ENCODE peak calls at places on chromosomes 11 and 22, in seven cellular contexts. One of them, this sample, is unnamed.

GRCh38 chr22:18028817-18029527 is 4.6 kb upstream of the MICAL3 start:
- DNase-seq in astrocyte: no peak
- DNase-seq in Panc1: no peak
- DNase-seq in tibial nerve: no peak
- DNase-seq in stomach: no peak
- DNase-seq in testis: no peak
- DNase-seq in AG09319: no peak
- DNase-seq in this sample: peak; percentile 19

GRCh38 chr22:44738347-44738715 is 14.0 kb upstream of the ARHGAP8 start:
- DNase-seq in tibial nerve: no peak
- DNase-seq in AG09319: no peak
- DNase-seq in stomach: peak; percentile 70
- DNase-seq in astrocyte: no peak
- DNase-seq in Panc1: no peak
- DNase-seq in testis: no peak
- DNase-seq in this sample: peak; percentile 21

GRCh38 chr11:79950741-79951140 is 509.9 kb upstream of the TENM4 start:
- DNase-seq in testis: no peak
- DNase-seq in stomach: no peak
- DNase-seq in astrocyte: no peak
- DNase-seq in Panc1: no peak
- DNase-seq in AG09319: no peak
- DNase-seq in tibial nerve: no peak
- DNase-seq in this sample: no peak

GRCh38 chr11:117796456-117797428 is at the start of gene DSCAML1:
- DNase-seq in Panc1: no peak
- DNase-seq in tibial nerve: no peak
- DNase-seq in testis: peak; percentile 33
- DNase-seq in stomach: no peak
- DNase-seq in AG09319: no peak
- DNase-seq in astrocyte: no peak
- DNase-seq in this sample: no peak

GRCh38 chr22:44585559-44586121 is 87.6 kb upstream of the RTL6 start:
- DNase-seq in AG09319: no peak
- DNase-seq in stomach: no peak
- DNase-seq in Panc1: no peak
- DNase-seq in astrocyte: no peak
- DNase-seq in testis: no peak
- DNase-seq in tibial nerve: no peak
- DNase-seq in this sample: no peak

GRCh38 chr11:100923555-100923954 is 206.1 kb downstream of the PGR start:
- DNase-seq in tibial nerve: no peak
- DNase-seq in AG09319: no peak
- DNase-seq in testis: no peak
- DNase-seq in stomach: no peak
- DNase-seq in astrocyte: peak; percentile 59
- DNase-seq in Panc1: no peak
- DNase-seq in this sample: peak; percentile 63

GRCh38 chr11:62001450-62002178 is 34.2 kb upstream of the FTH1 start:
- DNase-seq in AG09319: no peak
- DNase-seq in astrocyte: no peak
- DNase-seq in stomach: peak; percentile 73
- DNase-seq in tibial nerve: no peak
- DNase-seq in Panc1: no peak
- DNase-seq in testis: peak; percentile 68
- DNase-seq in this sample: no peak

GRCh38 chr11:1158681-1159525 is 1.1 kb downstream of the MUC5AC start:
- DNase-seq in astrocyte: no peak
- DNase-seq in testis: peak; percentile 12
- DNase-seq in Panc1: no peak
- DNase-seq in stomach: peak; percentile 42
- DNase-seq in tibial nerve: no peak
- DNase-seq in AG09319: no peak
- DNase-seq in this sample: no peak

GRCh38 chr22:27804683-27805297 is 3.2 kb upstream of the MN1 start:
- DNase-seq in AG09319: no peak
- DNase-seq in Panc1: peak; percentile 12
- DNase-seq in tibial nerve: peak; percentile 59
- DNase-seq in astrocyte: no peak
- DNase-seq in stomach: peak; percentile 75
- DNase-seq in testis: peak; percentile 83
- DNase-seq in this sample: peak; percentile 66

GRCh38 chr11:17649696-17650600 is 69.4 kb upstream of the MYOD1 start:
- DNase-seq in AG09319: no peak
- DNase-seq in astrocyte: peak; percentile 9
- DNase-seq in Panc1: no peak
- DNase-seq in tibial nerve: no peak
- DNase-seq in stomach: no peak
- DNase-seq in testis: no peak
- DNase-seq in this sample: peak; percentile 48

GRCh38 chr22:35910013-35910860 is 118.4 kb downstream of the RBFOX2 start:
- DNase-seq in AG09319: no peak
- DNase-seq in testis: no peak
- DNase-seq in tibial nerve: no peak
- DNase-seq in astrocyte: peak; percentile 69
- DNase-seq in Panc1: no peak
- DNase-seq in stomach: no peak
- DNase-seq in this sample: no peak

GRCh38 chr22:27405672-27406388 is 395.7 kb downstream of the MN1 start:
- DNase-seq in stomach: peak; percentile 73
- DNase-seq in AG09319: no peak
- DNase-seq in Panc1: no peak
- DNase-seq in astrocyte: no peak
- DNase-seq in testis: peak; percentile 72
- DNase-seq in tibial nerve: peak; percentile 17
- DNase-seq in this sample: peak; percentile 68

GRCh38 chr11:94662065-94662779 is 95.1 kb downstream of the PIWIL4 start:
- DNase-seq in testis: no peak
- DNase-seq in Panc1: no peak
- DNase-seq in astrocyte: no peak
- DNase-seq in tibial nerve: no peak
- DNase-seq in stomach: no peak
- DNase-seq in AG09319: no peak
- DNase-seq in this sample: peak; percentile 74

GRCh38 chr22:24761888-24762675 is 12.4 kb downstream of the PIWIL3 start:
- DNase-seq in tibial nerve: no peak
- DNase-seq in Panc1: no peak
- DNase-seq in stomach: peak; percentile 16
- DNase-seq in AG09319: no peak
- DNase-seq in astrocyte: no peak
- DNase-seq in testis: no peak
- DNase-seq in this sample: no peak

GRCh38 chr22:49951986-49952896 is 8.3 kb upstream of the PIM3 start:
- DNase-seq in tibial nerve: no peak
- DNase-seq in Panc1: no peak
- DNase-seq in testis: no peak
- DNase-seq in AG09319: no peak
- DNase-seq in stomach: no peak
- DNase-seq in astrocyte: peak; percentile 84
- DNase-seq in this sample: peak; percentile 36

GRCh38 chr11:78893996-78894395 is 319.3 kb upstream of the NARS2 start:
- DNase-seq in tibial nerve: no peak
- DNase-seq in testis: no peak
- DNase-seq in AG09319: no peak
- DNase-seq in astrocyte: no peak
- DNase-seq in Panc1: no peak
- DNase-seq in stomach: no peak
- DNase-seq in this sample: no peak

GRCh38 chr22:20118572-20119020 is 1.6 kb upstream of the TRMT2A start:
- DNase-seq in stomach: no peak
- DNase-seq in testis: no peak
- DNase-seq in AG09319: no peak
- DNase-seq in Panc1: no peak
- DNase-seq in tibial nerve: no peak
- DNase-seq in astrocyte: no peak
- DNase-seq in this sample: no peak

GRCh38 chr11:32827276-32827675 is 2.5 kb upstream of the PRRG4 start:
- DNase-seq in astrocyte: no peak
- DNase-seq in testis: no peak
- DNase-seq in tibial nerve: no peak
- DNase-seq in Panc1: no peak
- DNase-seq in stomach: no peak
- DNase-seq in AG09319: no peak
- DNase-seq in this sample: no peak

GRCh38 chr11:126307706-126308105 is 3.8 kb downstream of the DCPS start:
- DNase-seq in tibial nerve: no peak
- DNase-seq in AG09319: no peak
- DNase-seq in stomach: no peak
- DNase-seq in testis: peak; percentile 55
- DNase-seq in astrocyte: peak; percentile 31
- DNase-seq in Panc1: no peak
- DNase-seq in this sample: peak; percentile 84

GRCh38 chr11:113894421-113894996 is 10.1 kb upstream of the HTR3B start:
- DNase-seq in tibial nerve: no peak
- DNase-seq in AG09319: no peak
- DNase-seq in Panc1: no peak
- DNase-seq in stomach: no peak
- DNase-seq in testis: peak; percentile 27
- DNase-seq in astrocyte: no peak
- DNase-seq in this sample: no peak

GRCh38 chr11:113896156-113896879 is 8.3 kb upstream of the HTR3B start:
- DNase-seq in stomach: peak; percentile 37
- DNase-seq in testis: peak; percentile 66
- DNase-seq in tibial nerve: no peak
- DNase-seq in Panc1: no peak
- DNase-seq in astrocyte: no peak
- DNase-seq in AG09319: no peak
- DNase-seq in this sample: peak; percentile 56

GRCh38 chr11:113901141-113901540 is 3.5 kb upstream of the HTR3B start:
- DNase-seq in testis: no peak
- DNase-seq in tibial nerve: no peak
- DNase-seq in Panc1: no peak
- DNase-seq in stomach: no peak
- DNase-seq in AG09319: no peak
- DNase-seq in astrocyte: no peak
- DNase-seq in this sample: no peak

DNA sequence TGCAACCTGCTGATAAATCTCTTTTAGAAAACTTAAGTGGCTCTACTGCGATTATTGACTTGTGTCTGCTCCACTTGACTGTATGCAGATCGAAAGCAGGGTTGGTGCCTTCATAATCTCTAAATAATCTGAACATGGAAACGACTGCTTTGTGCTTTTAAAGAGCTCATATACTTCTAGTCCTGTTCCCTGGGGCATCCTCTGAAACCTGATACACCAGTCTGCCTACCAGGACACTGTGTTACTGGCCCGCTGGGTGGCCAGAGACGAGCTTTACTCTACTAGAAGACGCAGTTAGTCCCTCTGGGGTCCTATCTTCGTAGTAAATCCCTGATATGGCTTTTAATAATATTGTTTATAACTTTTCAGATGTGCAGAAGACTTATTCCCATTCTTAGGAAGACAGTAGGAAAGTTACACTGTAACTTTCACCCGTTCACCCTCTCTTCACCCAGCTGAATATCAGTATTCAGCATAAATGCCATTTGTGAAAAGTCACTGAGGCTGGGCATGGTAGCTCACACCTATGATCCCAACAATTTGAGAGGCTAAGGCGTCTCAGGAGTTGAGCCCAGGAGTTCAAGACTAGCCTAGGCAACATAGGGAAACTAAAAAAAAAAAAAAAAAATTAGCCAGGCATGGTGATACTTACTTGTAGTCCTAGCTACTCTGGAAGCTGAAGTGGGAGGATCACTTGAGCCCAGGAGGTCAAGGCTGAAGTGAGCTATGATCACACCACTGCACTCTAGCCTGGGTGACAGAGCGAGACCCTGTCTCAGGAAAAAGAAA is 9.0 kb upstream of the HTR3B start:
- DNase-seq in astrocyte: no peak
- DNase-seq in AG09319: no peak
- DNase-seq in testis: peak; percentile 25
- DNase-seq in stomach: no peak
- DNase-seq in tibial nerve: no peak
- DNase-seq in Panc1: no peak
- DNase-seq in this sample: peak; percentile 53
- TF ChIP-seq CTCF in astrocyte: no peak
- TF ChIP-seq CTCF in AG09319: no peak
- TF ChIP-seq CTCF in testis: no peak
- TF ChIP-seq CTCF in stomach: no peak
- TF ChIP-seq CTCF in tibial nerve: no peak
- TF ChIP-seq CTCF in Panc1: no peak
- TF ChIP-seq CTCF in this sample: no peak

DNA sequence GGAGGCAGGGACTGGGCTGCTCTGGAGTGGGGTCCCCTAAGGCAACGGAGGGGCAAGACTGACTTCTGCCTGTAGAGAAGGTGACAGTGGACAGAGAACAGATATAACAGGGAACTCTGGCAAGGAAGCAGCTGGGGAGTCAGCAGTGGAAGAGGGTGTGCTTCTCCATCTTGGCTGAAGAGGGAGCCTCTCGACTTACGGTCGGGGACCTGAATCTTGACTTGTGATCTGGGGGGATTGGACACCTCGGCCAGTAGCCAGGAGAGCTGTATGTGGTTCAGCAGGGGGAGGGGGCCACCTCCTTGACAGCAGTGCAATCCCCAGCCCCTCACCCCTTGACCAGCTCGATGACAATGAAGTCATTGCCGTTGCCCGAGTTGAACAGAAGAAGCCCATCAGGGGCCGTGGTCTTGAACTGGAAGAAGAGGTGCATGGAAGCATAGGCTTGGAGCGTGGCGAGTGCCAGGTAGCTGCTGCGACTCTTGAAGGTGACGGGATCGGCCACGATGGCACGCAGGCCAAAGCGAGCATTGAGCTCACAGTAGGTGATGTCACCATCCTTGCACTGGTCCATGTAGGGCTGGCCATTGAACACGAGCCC is 60.0 kb downstream of the SLC22A12 start:
- DNase-seq in Panc1: no peak
- DNase-seq in astrocyte: no peak
- DNase-seq in testis: no peak
- DNase-seq in stomach: no peak
- DNase-seq in AG09319: no peak
- DNase-seq in tibial nerve: no peak
- DNase-seq in this sample: peak; percentile 40
- TF ChIP-seq CTCF in Panc1: peak; percentile 83
- TF ChIP-seq CTCF in astrocyte: peak; percentile 35
- TF ChIP-seq CTCF in testis: peak; percentile 27
- TF ChIP-seq CTCF in stomach: no peak
- TF ChIP-seq CTCF in AG09319: peak; percentile 46
- TF ChIP-seq CTCF in tibial nerve: peak; percentile 23
- TF ChIP-seq CTCF in this sample: peak; percentile 75

DNA sequence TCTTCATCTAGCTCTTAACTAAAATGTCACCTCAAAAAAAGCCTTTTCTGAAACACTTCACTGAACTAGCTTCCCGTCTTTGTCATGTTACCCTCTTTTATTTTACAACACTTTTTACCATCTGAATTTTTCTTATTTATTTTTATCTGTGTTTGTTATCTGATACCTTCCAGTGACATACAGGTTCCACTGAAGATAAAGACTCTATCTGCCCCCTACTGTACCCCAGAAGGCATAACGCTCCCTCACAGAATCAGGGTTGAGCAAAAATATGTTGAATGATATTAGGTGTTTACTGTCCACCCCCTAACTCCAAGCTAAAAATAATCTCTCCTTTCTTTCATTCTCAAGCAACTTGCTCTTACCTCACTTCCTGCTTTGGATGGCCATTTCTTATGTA is 654.2 kb downstream of the NELL1 start:
- DNase-seq in AG09319: no peak
- DNase-seq in Panc1: no peak
- DNase-seq in stomach: no peak
- DNase-seq in testis: no peak
- DNase-seq in tibial nerve: no peak
- DNase-seq in astrocyte: no peak
- DNase-seq in this sample: no peak
- TF ChIP-seq CTCF in AG09319: no peak
- TF ChIP-seq CTCF in Panc1: no peak
- TF ChIP-seq CTCF in stomach: no peak
- TF ChIP-seq CTCF in testis: no peak
- TF ChIP-seq CTCF in tibial nerve: no peak
- TF ChIP-seq CTCF in astrocyte: no peak
- TF ChIP-seq CTCF in this sample: no peak

GRCh38 chr22:38260760-38261477 is 11.9 kb downstream of the TMEM184B start:
- DNase-seq in AG09319: no peak
- DNase-seq in Panc1: no peak
- DNase-seq in stomach: no peak
- DNase-seq in testis: no peak
- DNase-seq in astrocyte: no peak
- DNase-seq in tibial nerve: no peak
- DNase-seq in this sample: no peak
- TF ChIP-seq CTCF in AG09319: peak; percentile 29
- TF ChIP-seq CTCF in Panc1: no peak
- TF ChIP-seq CTCF in stomach: no peak
- TF ChIP-seq CTCF in testis: peak; percentile 13
- TF ChIP-seq CTCF in astrocyte: no peak
- TF ChIP-seq CTCF in tibial nerve: no peak
- TF ChIP-seq CTCF in this sample: no peak